ENCODE peak calls at places on chromosome 19, in ten cellular contexts. S is suprapubic skin, Y is A549, T is stomach, U is transverse colon, J is K562, P is ovary, B is esophagus muscularis mucosa, E is H1, N is sigmoid colon. M is an unnamed sample.

GRCh38 chr19:14517840-14518505 is at the start of gene DNAJB1:
- DNase-seq in S (peak; percentile 85), U (peak; percentile 88), Y (peak; percentile 64), E (peak; percentile 80), P (peak; percentile 84), N (peak; percentile 92), B (no peak), J (peak; percentile 87), T (peak; percentile 83), M (peak; percentile 69)

GRCh38 chr19:18021121-18021755 is 13.3 kb downstream of the ARRDC2 start:
- DNase-seq in Y (peak; percentile 65), S (peak; percentile 93), T (peak; percentile 88), J (peak; percentile 67), U (peak; percentile 78), N (peak; percentile 92), B (peak; percentile 95), P (peak; percentile 67), E (no peak), M (peak; percentile 78)

GRCh38 chr19:46471778-46472543 is 598 bp upstream of the PNMA8A start:
- DNase-seq in N (no peak), S (no peak), T (no peak), B (no peak), E (no peak), U (no peak), J (no peak), Y (no peak), P (no peak), M (no peak)

GRCh38 chr19:31483226-31483857 is 134.1 kb upstream of the TSHZ3 start:
- DNase-seq in Y (no peak), E (no peak), J (no peak), N (no peak), U (no peak), T (no peak), P (no peak), S (no peak), B (peak; percentile 92), M (no peak)

GRCh38 chr19:6828306-6828697 is 55.8 kb downstream of the VAV1 start:
- DNase-seq in N (no peak), P (no peak), E (no peak), T (no peak), U (no peak), B (no peak), S (no peak), Y (peak; percentile 84), J (peak; percentile 46), M (no peak)

GRCh38 chr19:40205760-40206159 is 12.4 kb downstream of the TTC9B start:
- DNase-seq in P (no peak), U (no peak), B (no peak), S (no peak), N (no peak), J (no peak), E (no peak), Y (no peak), T (no peak), M (no peak)

GRCh38 chr19:21143846-21144245 is 2.0 kb downstream of the ZNF431 start:
- DNase-seq in N (no peak), S (no peak), P (no peak), E (no peak), T (no peak), U (no peak), J (no peak), B (no peak), Y (no peak), M (no peak)

GRCh38 chr19:48373567-48373966 is 9.4 kb downstream of the SYNGR4 start:
- DNase-seq in T (no peak), E (no peak), B (no peak), N (no peak), Y (no peak), P (no peak), S (no peak), J (no peak), U (no peak), M (no peak)

GRCh38 chr19:33348301-33349010 is 25.1 kb upstream of the CEBPG start:
- DNase-seq in N (no peak), S (no peak), B (no peak), Y (no peak), E (no peak), T (no peak), P (no peak), J (no peak), U (no peak), M (no peak)

GRCh38 chr19:56341948-56342347 is 27.3 kb upstream of the ZSCAN5A start:
- DNase-seq in B (no peak), J (no peak), U (no peak), S (no peak), P (no peak), N (no peak), E (no peak), T (no peak), Y (no peak), M (no peak)

GRCh38 chr19:55600336-55601028 is 394 bp downstream of the ZNF524 start:
- DNase-seq in U (no peak), B (no peak), E (peak; percentile 89), T (no peak), N (peak; percentile 87), S (no peak), Y (no peak), J (no peak), P (peak; percentile 84), M (no peak)

GRCh38 chr19:5147971-5148793 is 179.3 kb downstream of the KDM4B start:
- DNase-seq in U (no peak), J (no peak), P (peak; percentile 14), S (no peak), B (no peak), T (no peak), E (no peak), Y (no peak), N (no peak), M (no peak)

GRCh38 chr19:17764348-17764747 is 13.1 kb downstream of the FCHO1 start:
- DNase-seq in U (no peak), J (no peak), P (no peak), B (no peak), Y (no peak), S (no peak), T (no peak), E (no peak), N (no peak), M (no peak)

GRCh38 chr19:30968841-30969399 is 380.3 kb downstream of the TSHZ3 start:
- DNase-seq in S (no peak), P (no peak), E (no peak), Y (no peak), U (no peak), T (no peak), J (no peak), N (no peak), B (no peak), M (no peak)

GRCh38 chr19:43778651-43779050 is 2.1 kb downstream of the KCNN4 start:
- DNase-seq in N (no peak), J (no peak), U (no peak), T (no peak), B (no peak), S (no peak), Y (no peak), E (no peak), P (no peak), M (no peak)

GRCh38 chr19:3586124-3586626 is 897 bp downstream of the GIPC3 start:
- DNase-seq in J (peak; percentile 71), E (peak; percentile 89), S (no peak), N (no peak), Y (no peak), U (no peak), B (no peak), T (no peak), P (no peak), M (no peak)
- TF ChIP-seq EP300 in J (no peak), E (no peak), S (no peak), N (no peak), Y (no peak), U (no peak), B (no peak), T (no peak), P (no peak), M (no peak)

DNA sequence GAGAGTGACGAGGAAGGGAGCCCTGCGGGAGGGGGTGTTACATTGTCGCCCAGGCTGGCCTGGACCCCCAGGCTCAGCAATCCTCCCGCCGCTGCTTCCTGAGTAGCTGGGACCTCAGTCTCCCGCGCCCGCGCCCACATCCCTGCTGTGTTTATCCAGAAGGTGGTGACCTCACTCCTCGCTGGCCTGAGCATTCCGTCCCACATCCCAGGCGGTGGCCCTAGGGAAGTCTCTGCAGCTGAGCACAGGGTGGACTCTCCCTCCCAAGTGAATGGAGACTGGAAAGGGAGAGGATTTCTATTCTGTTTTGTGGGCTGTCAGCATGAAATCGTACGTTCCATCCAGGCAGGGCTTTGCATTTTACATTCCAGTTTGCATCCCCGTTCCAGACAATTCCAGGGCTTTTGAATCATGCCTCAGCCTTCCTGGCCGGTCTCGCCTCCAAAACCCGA is 401 bp upstream of the ZNF765 start:
- DNase-seq in E (no peak), S (peak; percentile 67), T (peak; percentile 31), B (peak; percentile 91), J (no peak), Y (no peak), U (peak; percentile 28), P (peak; percentile 46), N (peak; percentile 80), M (peak; percentile 23)
- TF ChIP-seq EP300 in E (no peak), S (no peak), T (no peak), B (no peak), J (no peak), Y (no peak), U (no peak), P (no peak), N (no peak), M (no peak)

GRCh38 chr19:771332-771785 is 20.4 kb downstream of the MISP start:
- DNase-seq in P (no peak), J (peak; percentile 82), Y (peak; percentile 81), E (no peak), B (no peak), N (no peak), S (no peak), T (no peak), U (no peak), M (no peak)
- TF ChIP-seq EP300 in P (no peak), J (no peak), Y (no peak), E (no peak), B (no peak), N (no peak), S (no peak), T (no peak), U (no peak), M (no peak)

GRCh38 chr19:35123573-35123972 is 8.0 kb downstream of the FXYD3 start:
- DNase-seq in S (no peak), U (peak; percentile 71), E (no peak), N (peak; percentile 85), Y (no peak), B (no peak), P (no peak), T (peak; percentile 90), J (no peak), M (peak; percentile 67)

GRCh38 chr19:35125746-35126623 is 8.9 kb downstream of the LGI4 start:
- DNase-seq in E (no peak), N (no peak), B (no peak), P (no peak), J (no peak), T (no peak), S (no peak), Y (no peak), U (no peak), M (no peak)

GRCh38 chr19:35122687-35123551 is 7.3 kb downstream of the FXYD3 start:
- DNase-seq in U (no peak), T (no peak), J (no peak), Y (no peak), P (no peak), S (no peak), N (no peak), B (no peak), E (no peak), M (no peak)

GRCh38 chr19:35125270-35125717 is 9.6 kb downstream of the LGI4 start:
- DNase-seq in J (no peak), U (no peak), E (no peak), N (no peak), B (no peak), P (no peak), Y (no peak), S (no peak), T (no peak), M (no peak)

GRCh38 chr19:35124098-35125060 is 8.8 kb downstream of the FXYD3 start:
- DNase-seq in B (peak; percentile 95), T (peak; percentile 96), E (no peak), P (peak; percentile 95), U (peak; percentile 96), S (peak; percentile 96), Y (peak; percentile 95), J (peak; percentile 97), N (peak; percentile 97), M (peak; percentile 96)
- TF ChIP-seq EP300 in B (no peak), T (no peak), E (no peak), P (no peak), U (peak; percentile 94), S (no peak), Y (no peak), J (no peak), N (no peak), M (peak; percentile 68)

M was measured in tibial nerve.